ENCODE peak calls at places on chromosomes 1 and 21, in eight cellular contexts. R is IMR-90, H is uterus, I is ovary, M is HCT116, P is K562, N is suprapubic skin, T is adrenal gland. S is an unnamed sample. For H3K36me3, the result is how much of the 10 kb centered on the place peaks cover.

GRCh38 chr1:120178799-120179419 is 2.6 kb upstream of the SEC22B start:
- DNase-seq in N (no peak), M (no peak), R (peak), H (no peak), P (peak), I (no peak), T (no peak), S (no peak)

GRCh38 chr21:45132841-45133573 is 58.6 kb downstream of the ADARB1 start:
- DNase-seq in M (no peak), P (no peak), N (no peak), I (no peak), H (no peak), T (peak), R (no peak), S (no peak)

GRCh38 chr1:91455334-91455733 is 45.3 kb upstream of the CDC7 start:
- DNase-seq in P (no peak), H (no peak), R (no peak), I (no peak), T (no peak), M (no peak), N (no peak), S (no peak)

GRCh38 chr1:51840743-51841461 is 37.6 kb downstream of the NRDC start:
- DNase-seq in T (no peak), P (no peak), N (no peak), I (no peak), M (no peak), R (no peak), H (no peak), S (no peak)

GRCh38 chr1:226937940-226938725 is 2.0 kb upstream of the COQ8A start:
- DNase-seq in H (no peak), P (no peak), I (no peak), T (no peak), N (no peak), M (no peak), R (no peak), S (no peak)

GRCh38 chr1:36464605-36465393 is 615 bp upstream of the MRPS15 start:
- DNase-seq in I (no peak), P (no peak), H (no peak), N (no peak), T (no peak), R (peak), M (no peak), S (no peak)

GRCh38 chr1:245788269-245788668 is 633.5 kb downstream of the KIF26B start:
- DNase-seq in P (no peak), R (peak), I (no peak), T (no peak), M (no peak), H (peak), N (no peak), S (no peak)

GRCh38 chr1:6601049-6601864 is 1.4 kb downstream of the KLHL21 start:
- DNase-seq in I (peak), H (peak), P (peak), N (peak), R (peak), M (peak), T (peak), S (peak)

GRCh38 chr1:115807723-115808122 is 33.2 kb downstream of the NHLH2 start:
- DNase-seq in I (no peak), N (no peak), H (peak), P (peak), T (peak), M (peak), R (peak), S (peak)

GRCh38 chr1:67607699-67608098 is 77.3 kb upstream of the GADD45A start:
- DNase-seq in M (no peak), P (no peak), R (no peak), I (no peak), H (no peak), T (no peak), N (no peak), S (no peak)

GRCh38 chr1:244239261-244239770 is 188.2 kb downstream of the ZBTB18 start:
- DNase-seq in I (no peak), T (no peak), N (peak), M (no peak), R (peak), H (no peak), P (no peak), S (no peak)

GRCh38 chr1:17239420-17239819 is 9.5 kb upstream of the PADI3 start:
- DNase-seq in T (peak), N (no peak), H (no peak), M (peak), P (peak), I (no peak), R (peak), S (no peak)

GRCh38 chr1:32635508-32636277 is 14.7 kb downstream of the ZBTB8OS start:
- DNase-seq in I (no peak), N (no peak), P (no peak), R (no peak), T (no peak), H (no peak), M (no peak), S (no peak)

GRCh38 chr1:204449631-204450280 is 38.1 kb upstream of the PPP1R15B start:
- DNase-seq in P (no peak), N (no peak), H (no peak), T (no peak), M (no peak), I (no peak), R (no peak), S (no peak)

GRCh38 chr1:242425232-242425631 is 99.3 kb downstream of the PLD5 start:
- DNase-seq in H (no peak), R (no peak), I (no peak), P (no peak), N (no peak), T (no peak), M (peak), S (no peak)

GRCh38 chr1:212225416-212225815 is 59.8 kb upstream of the PPP2R5A start:
- DNase-seq in I (no peak), P (no peak), M (no peak), N (no peak), R (no peak), T (no peak), H (no peak), S (no peak)

DNA sequence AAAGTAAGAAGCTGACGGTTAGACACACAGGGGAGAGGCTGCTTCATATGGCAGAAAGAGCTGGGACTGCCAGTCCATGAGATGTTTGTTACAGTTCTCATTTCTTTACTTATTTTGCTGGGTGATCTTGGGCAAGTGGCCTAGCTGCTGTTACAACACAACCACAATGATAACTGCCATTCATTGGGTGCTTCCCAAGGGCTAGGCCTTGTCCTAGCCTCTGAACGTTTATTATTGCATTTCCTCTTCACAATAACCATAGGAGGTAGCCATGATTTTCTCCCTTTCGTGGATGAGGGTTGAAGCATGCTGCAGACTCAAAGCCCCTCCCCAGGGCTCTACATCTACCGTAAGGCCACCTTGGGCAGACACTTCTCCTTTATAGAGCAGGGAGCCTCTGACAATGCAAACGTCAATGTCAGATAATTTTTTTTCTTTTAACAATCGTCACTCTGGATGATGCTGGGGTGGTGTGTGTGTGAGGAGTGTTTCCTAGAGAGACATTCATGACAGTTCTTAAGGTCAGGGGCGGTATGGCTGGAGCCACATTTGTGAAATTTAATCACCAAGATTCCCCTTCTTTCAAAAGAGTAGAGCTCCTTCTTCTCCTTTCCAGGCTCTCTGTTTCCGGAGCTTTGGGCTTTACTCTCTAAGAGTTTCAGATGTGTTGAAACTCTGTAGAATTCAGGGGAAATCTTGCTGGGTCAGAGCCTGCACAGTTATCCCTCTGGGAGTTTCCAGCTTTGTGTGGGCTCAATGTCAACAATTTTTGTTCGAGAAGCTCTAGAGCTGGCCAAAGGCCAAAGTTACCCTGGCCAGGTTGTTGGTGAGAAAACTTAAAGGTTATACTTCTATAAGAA is 138.5 kb upstream of the SGIP1 start:
- DNase-seq in M (no peak), R (peak), T (no peak), H (no peak), N (no peak), P (no peak), I (no peak), S (no peak)
- TF ChIP-seq POLR2A in M (no peak), R (no peak), T (no peak), H (no peak), N (no peak), P (no peak), I (no peak), S (no peak)

DNA sequence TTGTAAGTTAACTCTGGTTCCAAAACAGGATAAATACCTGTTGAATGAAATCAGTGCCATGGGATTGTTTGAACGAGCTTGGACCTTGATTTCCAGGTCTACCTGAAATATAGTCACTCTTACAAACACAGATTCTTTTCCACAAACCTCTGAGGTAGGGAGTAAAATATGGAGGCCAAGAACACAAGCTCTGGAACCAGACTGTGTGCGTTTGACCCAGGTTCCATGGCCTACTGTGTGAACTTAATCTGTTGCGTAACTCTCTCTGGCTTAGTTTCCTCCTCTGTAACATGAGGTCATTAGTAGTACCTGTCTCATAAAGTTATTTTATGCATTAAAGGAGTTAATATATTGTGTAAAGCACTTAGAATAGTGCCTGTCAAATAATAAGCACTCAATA is 25.1 kb downstream of the DENND2D start:
- DNase-seq in R (no peak), I (no peak), N (no peak), P (no peak), H (no peak), M (no peak), T (no peak), S (no peak)
- H3K36me3 ChIP-seq in R (under half), I (under half), N (under half), P (half or more), H (under half), M (under half), T (under half), S (half or more)

GRCh38 chr21:42303443-42303842 is 11.8 kb downstream of the TFF3 start:
- DNase-seq in T (no peak), M (no peak), R (no peak), N (no peak), P (no peak), H (no peak), I (no peak), S (no peak)
- TF ChIP-seq POLR2A in T (no peak), M (no peak), R (no peak), N (no peak), P (no peak), H (no peak), I (no peak), S (no peak)

GRCh38 chr21:15870819-15871218 is 141.0 kb downstream of the USP25 start:
- DNase-seq in T (no peak), P (no peak), H (no peak), N (no peak), I (no peak), R (no peak), M (no peak), S (no peak)
- H3K36me3 ChIP-seq in T (under half), P (half or more), H (under half), N (half or more), I (under half), R (under half), M (under half), S (half or more)

GRCh38 chr21:33244082-33244780 is 14.5 kb downstream of the IFNAR2 start:
- DNase-seq in H (no peak), P (no peak), I (no peak), M (no peak), N (no peak), R (no peak), T (no peak), S (no peak)
- TF ChIP-seq POLR2A in H (no peak), P (no peak), I (no peak), M (no peak), N (no peak), R (no peak), T (no peak), S (no peak)

DNA sequence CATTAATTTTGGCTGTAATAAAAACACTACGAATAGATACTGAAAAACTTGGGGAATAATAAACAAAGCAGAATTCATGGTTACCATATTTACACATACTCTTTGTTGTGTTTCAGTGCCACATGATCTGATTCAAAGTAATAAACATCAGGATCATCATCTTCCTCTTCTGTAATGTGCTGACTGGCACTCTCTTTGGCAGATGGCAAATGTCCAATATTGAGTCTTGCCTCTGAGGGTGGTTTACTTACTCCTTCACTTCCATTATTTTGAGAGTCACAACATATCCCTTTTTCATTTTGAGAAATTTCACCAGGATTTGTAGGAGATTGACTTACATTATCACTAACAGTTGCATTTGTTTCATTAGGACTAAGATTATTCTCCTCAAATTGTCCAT is 50.7 kb downstream of the ZZZ3 start:
- DNase-seq in H (no peak), P (no peak), T (no peak), N (no peak), M (no peak), I (no peak), R (no peak), S (no peak)
- H3K36me3 ChIP-seq in H (under half), P (half or more), T (under half), N (under half), M (under half), I (under half), R (under half), S (half or more)

GRCh38 chr1:161843156-161843555 is 77.0 kb downstream of the ATF6 start:
- DNase-seq in H (no peak), N (no peak), I (no peak), R (no peak), M (no peak), P (no peak), T (peak), S (no peak)
- TF ChIP-seq POLR2A in H (no peak), N (no peak), I (no peak), R (no peak), M (no peak), P (no peak), T (no peak), S (no peak)

GRCh38 chr1:201283836-201284553 is 689 bp downstream of the PKP1 start:
- DNase-seq in M (no peak), N (no peak), P (no peak), R (no peak), H (no peak), T (no peak), I (no peak), S (no peak)

GRCh38 chr1:201280884-201281283 is 2.4 kb upstream of the PKP1 start:
- DNase-seq in N (no peak), M (no peak), R (no peak), H (no peak), T (no peak), P (no peak), I (no peak), S (no peak)

GRCh38 chr1:201282931-201283829 is at the start of gene PKP1:
- DNase-seq in M (no peak), P (no peak), I (no peak), H (no peak), N (no peak), T (no peak), R (peak), S (peak)

GRCh38 chr1:201281573-201281972 is 1.7 kb upstream of the PKP1 start:
- DNase-seq in T (no peak), N (no peak), M (no peak), I (no peak), P (no peak), H (no peak), R (no peak), S (peak)

GRCh38 chr1:201282216-201282615 is 1.1 kb upstream of the PKP1 start:
- DNase-seq in P (no peak), I (no peak), H (no peak), N (no peak), M (no peak), R (no peak), T (no peak), S (no peak)
- H3K36me3 ChIP-seq in P (under half), I (under half), H (under half), N (under half), M (under half), R (under half), T (under half), S (under half)

GRCh38 chr1:154406572-154406879 is 1.4 kb downstream of the IL6R start:
- DNase-seq in P (no peak), N (no peak), H (no peak), R (no peak), I (no peak), T (no peak), M (no peak), S (no peak)

GRCh38 chr1:154404511-154404931 is 622 bp upstream of the IL6R start:
- DNase-seq in N (peak), M (no peak), R (no peak), I (no peak), H (no peak), T (no peak), P (no peak), S (no peak)

GRCh38 chr1:154405762-154406571 is 824 bp downstream of the IL6R start:
- DNase-seq in P (peak), T (peak), I (peak), M (no peak), N (peak), R (peak), H (peak), S (peak)

GRCh38 chr1:154403983-154404382 is 1.2 kb upstream of the IL6R start:
- DNase-seq in I (no peak), N (no peak), R (no peak), P (no peak), M (no peak), H (no peak), T (no peak), S (no peak)

DNA sequence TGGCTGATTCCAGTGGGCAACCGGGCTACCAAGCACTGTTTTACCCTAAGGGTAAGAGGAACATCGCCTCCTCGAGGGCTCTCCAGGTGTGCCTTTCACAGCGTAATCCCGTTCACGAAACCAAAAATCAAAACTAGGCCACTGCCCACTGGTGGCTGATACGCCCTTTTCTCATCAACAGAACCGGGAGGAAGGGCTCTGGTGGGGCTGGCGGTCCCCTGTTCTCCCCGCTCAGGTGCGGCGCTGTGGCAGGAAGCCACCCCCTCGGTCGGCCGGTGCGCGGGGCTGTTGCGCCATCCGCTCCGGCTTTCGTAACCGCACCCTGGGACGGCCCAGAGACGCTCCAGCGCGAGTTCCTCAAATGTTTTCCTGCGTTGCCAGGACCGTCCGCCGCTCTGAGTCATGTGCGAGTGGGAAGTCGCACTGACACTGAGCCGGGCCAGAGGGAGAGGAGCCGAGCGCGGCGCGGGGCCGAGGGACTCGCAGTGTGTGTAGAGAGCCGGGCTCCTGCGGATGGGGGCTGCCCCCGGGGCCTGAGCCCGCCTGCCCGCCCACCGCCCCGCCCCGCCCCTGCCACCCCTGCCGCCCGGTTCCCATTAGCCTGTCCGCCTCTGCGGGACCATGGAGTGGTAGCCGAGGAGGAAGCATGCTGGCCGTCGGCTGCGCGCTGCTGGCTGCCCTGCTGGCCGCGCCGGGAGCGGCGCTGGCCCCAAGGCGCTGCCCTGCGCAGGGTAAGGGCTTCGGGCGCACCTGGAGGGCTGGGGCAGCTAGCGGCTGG is at the start of gene IL6R:
- DNase-seq in P (peak), T (peak), M (peak), R (peak), H (peak), N (peak), I (peak), S (peak)
- TF ChIP-seq POLR2A in P (no peak), T (peak), M (no peak), R (peak), H (peak), N (peak), I (peak), S (peak)

S was measured in stomach.